ENCODE peak calls at places on chromosome 3, in nine cellular contexts. Q is uterus, M is SJSA1, X is AG04450, D is esophagus muscularis mucosa, K is lower lobe of right lung, H is PC-9, U is A549, V is small intestine. Z is an unnamed sample.

GRCh38 chr3:126005951-126006350 is 37.0 kb downstream of the ROPN1B start:
- DNase-seq in H (no peak), V (no peak), Q (no peak), U (no peak), M (no peak), X (peak), D (no peak), K (no peak), Z (peak)

GRCh38 chr3:12371525-12372140 is 82.8 kb downstream of the PPARG start:
- DNase-seq in V (no peak), Q (no peak), M (no peak), X (peak), D (no peak), K (no peak), H (no peak), U (no peak), Z (peak)

GRCh38 chr3:69791111-69791510 is 51.8 kb downstream of the MITF start:
- DNase-seq in X (no peak), H (no peak), D (no peak), U (no peak), V (no peak), M (no peak), Q (peak), K (peak), Z (no peak)

GRCh38 chr3:43497905-43498365 is 123.9 kb downstream of the ANO10 start:
- DNase-seq in X (no peak), M (no peak), H (no peak), Q (no peak), D (no peak), V (no peak), U (no peak), K (no peak), Z (no peak)

GRCh38 chr3:69671082-69671952 is 67.9 kb upstream of the MITF start:
- DNase-seq in X (no peak), V (peak), M (no peak), H (peak), D (no peak), U (peak), Q (peak), K (no peak), Z (no peak)

GRCh38 chr3:53674582-53674981 is 171.6 kb downstream of the CHDH start:
- DNase-seq in U (no peak), M (no peak), Q (no peak), H (no peak), K (no peak), X (no peak), D (peak), V (no peak), Z (no peak)

GRCh38 chr3:126245811-126246727 is 65.7 kb upstream of the ALDH1L1 start:
- DNase-seq in D (no peak), V (peak), X (peak), H (no peak), K (no peak), U (peak), Q (no peak), M (no peak), Z (no peak)

GRCh38 chr3:73625124-73625665 is 454 bp upstream of the PDZRN3 start:
- DNase-seq in K (no peak), D (no peak), X (no peak), M (peak), H (no peak), Q (peak), U (no peak), V (peak), Z (no peak)

GRCh38 chr3:135762188-135762853 is 203.2 kb upstream of the PPP2R3A start:
- DNase-seq in H (no peak), X (no peak), M (no peak), U (no peak), V (no peak), K (no peak), Q (no peak), D (no peak), Z (no peak)

GRCh38 chr3:166265153-166265552 is 427.9 kb upstream of the BCHE start:
- DNase-seq in K (no peak), Q (no peak), X (no peak), M (no peak), H (no peak), V (no peak), U (no peak), D (no peak), Z (no peak)

GRCh38 chr3:112583105-112583504 is 21.3 kb downstream of the SLC35A5 start:
- DNase-seq in K (no peak), H (no peak), U (no peak), M (no peak), Q (no peak), D (no peak), X (no peak), V (no peak), Z (no peak)

GRCh38 chr3:112582242-112582874 is 20.5 kb downstream of the SLC35A5 start:
- DNase-seq in M (no peak), D (no peak), V (peak), Q (peak), H (peak), U (no peak), K (no peak), X (peak), Z (peak)

GRCh38 chr3:112579232-112579631 is 17.4 kb downstream of the SLC35A5 start:
- DNase-seq in U (no peak), K (no peak), H (no peak), Q (no peak), X (no peak), M (no peak), D (no peak), V (no peak), Z (no peak)

GRCh38 chr3:112579697-112580096 is 17.9 kb downstream of the SLC35A5 start:
- DNase-seq in U (no peak), D (no peak), H (no peak), V (no peak), X (no peak), M (peak), K (no peak), Q (no peak), Z (no peak)
- H3K27ac ChIP-seq in U (no peak), D (no peak), H (no peak), V (no peak), X (no peak), M (peak), K (no peak), Q (no peak), Z (no peak)

GRCh38 chr3:150409125-150409526 is 1.0 kb downstream of the TSC22D2 start:
- DNase-seq in M (no peak), X (no peak), V (no peak), K (no peak), U (no peak), H (no peak), Q (no peak), D (no peak), Z (no peak)

GRCh38 chr3:150411971-150412370 is 3.9 kb downstream of the TSC22D2 start:
- DNase-seq in M (no peak), K (no peak), V (no peak), Q (no peak), H (peak), D (no peak), U (no peak), X (no peak), Z (no peak)

GRCh38 chr3:150411106-150411460 is 3.0 kb downstream of the TSC22D2 start:
- DNase-seq in M (peak), K (no peak), X (no peak), H (no peak), U (no peak), D (no peak), V (no peak), Q (no peak), Z (no peak)

GRCh38 chr3:150409527-150410310 is 1.6 kb downstream of the TSC22D2 start:
- DNase-seq in U (peak), D (peak), X (no peak), Q (peak), V (peak), H (peak), M (peak), K (peak), Z (no peak)

DNA sequence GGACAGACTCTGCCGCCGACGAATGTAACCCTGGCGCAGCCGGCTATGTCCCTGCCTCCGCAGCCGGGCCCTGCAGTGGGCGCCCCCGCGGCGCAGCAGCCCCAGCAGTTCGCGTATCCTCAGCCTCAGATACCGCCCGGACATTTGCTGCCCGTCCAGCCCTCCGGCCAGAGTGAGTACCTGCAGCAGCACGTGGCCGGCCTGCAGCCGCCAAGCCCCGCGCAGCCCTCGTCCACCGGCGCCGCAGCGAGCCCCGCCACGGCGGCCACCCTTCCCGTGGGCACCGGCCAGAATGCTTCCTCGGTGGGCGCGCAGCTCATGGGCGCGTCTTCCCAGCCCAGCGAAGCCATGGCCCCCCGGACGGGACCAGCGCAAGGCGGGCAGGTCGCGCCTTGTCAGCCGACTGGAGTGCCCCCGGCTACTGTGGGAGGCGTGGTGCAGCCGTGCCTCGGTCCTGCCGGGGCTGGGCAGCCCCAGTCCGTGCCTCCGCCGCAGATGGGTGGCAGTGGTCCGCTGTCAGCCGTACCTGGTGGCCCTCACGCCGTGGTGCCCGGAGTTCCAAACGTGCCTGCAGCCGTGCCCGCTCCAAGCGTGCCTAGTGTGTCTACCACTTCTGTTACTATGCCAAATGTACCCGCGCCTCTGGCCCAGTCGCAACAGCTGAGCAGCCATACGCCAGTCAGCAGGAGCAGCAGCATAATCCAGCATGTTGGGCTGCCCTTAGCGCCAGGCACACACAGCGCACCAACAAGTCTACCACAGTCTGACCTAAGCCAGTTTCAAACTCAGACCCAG is 2.4 kb downstream of the TSC22D2 start:
- DNase-seq in H (no peak), V (peak), Q (peak), M (peak), U (no peak), K (peak), D (no peak), X (no peak), Z (no peak)
- H3K27ac ChIP-seq in H (peak), V (peak), Q (peak), M (peak), U (peak), K (peak), D (peak), X (peak), Z (peak)

GRCh38 chr3:29452923-29453277 is 172.0 kb downstream of the RBMS3 start:
- DNase-seq in U (no peak), V (no peak), H (no peak), Q (no peak), M (no peak), K (no peak), X (no peak), D (no peak), Z (no peak)

GRCh38 chr3:29454326-29454725 is 173.5 kb downstream of the RBMS3 start:
- DNase-seq in X (no peak), Q (no peak), V (no peak), D (no peak), K (no peak), U (no peak), M (no peak), H (no peak), Z (peak)

GRCh38 chr3:29456901-29457300 is 176.0 kb downstream of the RBMS3 start:
- DNase-seq in X (no peak), K (no peak), V (no peak), Q (no peak), H (no peak), M (no peak), U (no peak), D (no peak), Z (no peak)

GRCh38 chr3:29451901-29452300 is 171.0 kb downstream of the RBMS3 start:
- DNase-seq in D (no peak), U (no peak), X (no peak), Q (no peak), H (no peak), V (no peak), K (no peak), M (no peak), Z (no peak)

DNA sequence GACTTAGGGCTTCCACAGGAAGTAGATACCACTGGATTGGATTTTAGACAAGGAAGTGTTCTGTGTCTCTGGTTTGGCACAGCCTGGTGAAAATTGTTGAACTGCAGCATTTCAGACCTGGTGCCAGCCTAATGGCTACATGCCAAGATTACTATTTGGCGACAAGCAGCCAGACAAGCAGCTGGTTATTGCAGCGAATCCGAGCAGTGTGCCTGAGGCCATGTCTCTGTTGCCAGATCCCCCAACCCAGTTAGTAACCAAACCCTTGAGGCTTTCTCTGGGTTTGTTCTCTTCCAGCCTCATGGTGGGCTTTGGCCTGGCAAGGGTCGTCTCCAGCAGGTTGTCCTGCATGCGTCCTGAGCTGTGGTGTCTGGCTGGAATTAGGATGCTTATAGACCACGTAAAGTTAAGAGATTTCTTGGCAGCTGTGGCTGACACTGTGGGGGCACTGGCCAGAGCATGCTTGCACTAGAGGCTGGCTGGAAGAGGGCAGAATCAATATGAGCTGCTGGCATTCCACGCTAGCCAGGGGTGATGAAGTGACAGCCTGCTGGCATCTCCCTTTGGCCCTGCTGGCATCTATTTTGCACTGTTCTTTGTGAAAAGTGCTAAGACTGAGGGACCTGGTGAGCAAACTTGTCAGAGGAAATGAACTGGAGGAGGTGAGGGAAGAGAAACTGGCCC is 172.5 kb downstream of the RBMS3 start:
- DNase-seq in X (no peak), K (no peak), M (no peak), H (no peak), D (no peak), Q (no peak), U (no peak), V (peak), Z (no peak)
- H3K27ac ChIP-seq in X (no peak), K (no peak), M (no peak), H (no peak), D (no peak), Q (no peak), U (no peak), V (no peak), Z (peak)

GRCh38 chr3:46565607-46566039 is 479 bp downstream of the LRRC2 start:
- DNase-seq in H (no peak), V (no peak), Q (peak), X (no peak), M (no peak), U (no peak), K (no peak), D (no peak), Z (no peak)
- H3K27ac ChIP-seq in H (no peak), V (peak), Q (peak), X (no peak), M (peak), U (no peak), K (no peak), D (no peak), Z (no peak)

GRCh38 chr3:28912120-28912885 is 368.6 kb upstream of the RBMS3 start:
- DNase-seq in M (peak), H (no peak), K (no peak), Q (no peak), V (no peak), D (no peak), X (no peak), U (no peak), Z (no peak)
- H3K27ac ChIP-seq in M (peak), H (no peak), K (peak), Q (no peak), V (peak), D (no peak), X (no peak), U (no peak), Z (no peak)

DNA sequence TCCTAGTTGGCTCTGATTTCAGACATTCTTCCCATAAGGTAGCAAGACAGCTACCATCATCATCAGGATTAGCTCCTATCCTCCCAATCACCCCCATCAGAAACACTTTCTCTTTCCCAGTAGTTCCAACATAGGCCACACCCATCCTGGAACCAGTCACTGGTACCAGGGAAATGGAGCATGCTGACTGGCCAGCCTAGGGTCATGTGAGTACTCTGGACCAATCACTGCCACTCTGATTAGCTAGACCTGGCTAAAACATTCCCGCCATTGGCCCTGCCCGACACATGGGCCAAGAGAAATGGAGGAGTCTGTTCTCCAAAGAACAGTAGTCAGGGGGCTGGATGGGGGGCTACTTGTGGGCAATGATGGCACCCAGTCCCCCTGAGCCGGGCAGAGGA is 12.4 kb downstream of the EFCC1 start:
- DNase-seq in V (no peak), U (peak), Q (no peak), D (no peak), M (no peak), H (no peak), K (no peak), X (no peak), Z (no peak)
- H3K27ac ChIP-seq in V (peak), U (no peak), Q (no peak), D (peak), M (no peak), H (no peak), K (peak), X (no peak), Z (no peak)

DNA sequence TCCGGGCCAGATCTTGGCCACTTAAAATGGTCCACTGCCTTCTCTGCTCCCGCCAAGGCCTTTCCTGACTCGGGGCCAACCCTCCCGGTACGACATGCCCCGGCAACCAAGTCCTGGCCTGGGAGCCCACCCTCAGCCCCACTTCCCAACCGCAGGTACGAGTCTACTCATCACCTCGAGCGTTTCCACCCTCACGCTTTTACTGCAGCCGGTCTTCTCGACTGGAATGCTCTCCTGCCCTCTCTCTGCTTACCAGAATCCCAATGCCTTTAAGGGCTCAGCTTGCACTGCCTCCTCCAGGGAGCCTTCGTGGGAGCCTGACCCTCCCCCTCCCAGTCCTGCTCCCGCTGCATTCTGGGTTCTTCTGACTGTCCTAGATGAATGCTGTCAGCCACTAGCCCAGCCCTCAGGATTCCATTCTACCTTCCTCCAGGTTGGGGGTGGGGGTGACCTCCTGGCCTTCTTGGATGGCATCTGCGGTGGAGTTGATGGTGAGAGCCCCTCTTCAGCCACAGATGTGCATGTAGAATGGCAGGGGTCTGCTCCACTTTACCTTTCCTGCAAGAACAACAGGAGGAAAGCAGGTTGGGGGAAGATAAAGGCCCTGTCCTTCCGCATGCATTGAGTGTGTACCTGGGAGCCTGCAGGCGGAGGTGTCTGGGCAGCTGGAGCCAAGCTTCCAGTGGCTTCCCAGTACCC is 1.1 kb upstream of the CSRNP1 start:
- DNase-seq in V (no peak), Q (peak), H (no peak), U (peak), M (no peak), X (no peak), K (no peak), D (no peak), Z (no peak)
- H3K27ac ChIP-seq in V (peak), Q (peak), H (no peak), U (peak), M (no peak), X (peak), K (peak), D (peak), Z (peak)

GRCh38 chr3:138381413-138381901 is 33.1 kb downstream of the MRAS start:
- DNase-seq in Q (peak), H (no peak), X (no peak), V (no peak), U (no peak), K (no peak), D (no peak), M (no peak), Z (no peak)
- H3K27ac ChIP-seq in Q (peak), H (no peak), X (peak), V (peak), U (no peak), K (peak), D (peak), M (no peak), Z (no peak)

Z was measured in epithelial cell of prostate.